ENCODE peak calls at places on chromosome 13, in eight cellular contexts. I is IMR-90; E is upper lobe of right lung; P is right atrium auricular region; M is cardiac muscle cell; Y is left ventricle myocardium inferior; V is esophagus squamous epithelium; T is CD4-positive, alpha-beta T cell. J is an unnamed sample.

GRCh38 chr13:32821149-32821688 is 195.0 kb upstream of the KL start:
- DNase-seq in I (no peak), E (no peak), P (no peak), M (no peak), Y (no peak), V (no peak), T (no peak), J (no peak)

GRCh38 chr13:36822786-36823185 is 3.8 kb downstream of the RFXAP start:
- DNase-seq in I (peak; percentile 15), E (no peak), P (no peak), M (no peak), Y (no peak), V (no peak), T (no peak), J (no peak)

GRCh38 chr13:85864963-85865530 is 65.8 kb upstream of the SLITRK6 start:
- DNase-seq in I (peak; percentile 38), E (no peak), P (no peak), M (peak; percentile 35), Y (no peak), V (no peak), T (no peak), J (no peak)

GRCh38 chr13:103218253-103218652 is 152.0 kb upstream of the SLC10A2 start:
- DNase-seq in I (no peak), E (no peak), P (no peak), M (no peak), Y (no peak), V (no peak), T (no peak), J (no peak)

GRCh38 chr13:48853381-48854102 is 122.2 kb upstream of the FNDC3A start:
- DNase-seq in I (peak; percentile 67), E (no peak), P (no peak), M (no peak), Y (no peak), V (no peak), T (no peak), J (no peak)

GRCh38 chr13:110834572-110834971 is 80.3 kb downstream of the ANKRD10 start:
- DNase-seq in I (no peak), E (no peak), P (no peak), M (no peak), Y (no peak), V (no peak), T (no peak), J (no peak)

GRCh38 chr13:99721606-99722384 is 220.5 kb downstream of the TM9SF2 start:
- DNase-seq in I (no peak), E (no peak), P (no peak), M (no peak), Y (no peak), V (no peak), T (no peak), J (no peak)

GRCh38 chr13:65505941-65506340 is 1724.2 kb downstream of the PCDH9 start:
- DNase-seq in I (no peak), E (no peak), P (no peak), M (no peak), Y (no peak), V (no peak), T (no peak), J (no peak)

GRCh38 chr13:24983094-24983493 is 112.8 kb upstream of the PABPC3 start:
- DNase-seq in I (no peak), E (no peak), P (no peak), M (no peak), Y (no peak), V (no peak), T (no peak), J (no peak)

GRCh38 chr13:35987572-35988513 is 143.3 kb downstream of the DCLK1 start:
- DNase-seq in I (no peak), E (peak; percentile 73), P (no peak), M (no peak), Y (no peak), V (no peak), T (no peak), J (no peak)

GRCh38 chr13:25675060-25675459 is 303.3 kb downstream of the ATP8A2 start:
- DNase-seq in I (no peak), E (no peak), P (no peak), M (no peak), Y (no peak), V (no peak), T (no peak), J (no peak)

GRCh38 chr13:36884235-36884634 is 35.8 kb downstream of the SMAD9 start:
- DNase-seq in I (no peak), E (no peak), P (no peak), M (no peak), Y (no peak), V (no peak), T (no peak), J (no peak)

GRCh38 chr13:52804202-52804641 is 44.2 kb downstream of the PCDH8 start:
- DNase-seq in I (no peak), E (no peak), P (no peak), M (no peak), Y (no peak), V (no peak), T (no peak), J (no peak)

GRCh38 chr13:71355010-71355409 is 512.0 kb downstream of the DACH1 start:
- DNase-seq in I (no peak), E (no peak), P (no peak), M (no peak), Y (no peak), V (no peak), T (no peak), J (no peak)

GRCh38 chr13:73542446-73542845 is 483.6 kb downstream of the KLF5 start:
- DNase-seq in I (no peak), E (no peak), P (no peak), M (no peak), Y (no peak), V (no peak), T (no peak), J (no peak)

GRCh38 chr13:44306401-44307192 is 67.0 kb upstream of the SERP2 start:
- DNase-seq in I (peak; percentile 99), E (peak; percentile 66), P (peak; percentile 80), M (peak; percentile 22), Y (peak; percentile 43), V (no peak), T (no peak), J (peak; percentile 90)
- H3K27ac ChIP-seq in I (peak overlapping the region; percentile 65), E (peak overlapping the region; percentile 72), P (peak overlapping the region; percentile 72), M (no peak overlapping the region), Y (peak overlapping the region; percentile 86), V (peak overlapping the region; percentile 81), T (no peak overlapping the region), J (peak overlapping the region; percentile 88)

GRCh38 chr13:109568273-109568900 is 218.0 kb downstream of the IRS2 start:
- DNase-seq in I (no peak), E (no peak), P (no peak), M (no peak), Y (no peak), V (no peak), T (no peak), J (no peak)

GRCh38 chr13:109567315-109567714 is 219.1 kb downstream of the IRS2 start:
- DNase-seq in I (no peak), E (no peak), P (no peak), M (no peak), Y (no peak), V (no peak), T (no peak), J (no peak)

GRCh38 chr13:109569938-109570711 is 216.3 kb downstream of the IRS2 start:
- DNase-seq in I (no peak), E (no peak), P (no peak), M (no peak), Y (no peak), V (no peak), T (no peak), J (no peak)

GRCh38 chr13:109565877-109566276 is 220.5 kb downstream of the IRS2 start:
- DNase-seq in I (no peak), E (no peak), P (no peak), M (no peak), Y (no peak), V (no peak), T (no peak), J (no peak)
- H3K27ac ChIP-seq in I (no peak overlapping the region), E (no peak overlapping the region), P (no peak overlapping the region), M (no peak overlapping the region), Y (no peak overlapping the region), V (no peak overlapping the region), T (no peak overlapping the region), J (no peak overlapping the region)

GRCh38 chr13:98343461-98343860 is 166.4 kb upstream of the RNF113B start:
- DNase-seq in I (no peak), E (no peak), P (no peak), M (no peak), Y (no peak), V (no peak), T (no peak), J (no peak)
- H3K27ac ChIP-seq in I (no peak overlapping the region), E (no peak overlapping the region), P (no peak overlapping the region), M (no peak overlapping the region), Y (no peak overlapping the region), V (no peak overlapping the region), T (no peak overlapping the region), J (no peak overlapping the region)

GRCh38 chr13:113532156-113532806 is 41.8 kb upstream of the DCUN1D2 start:
- DNase-seq in I (peak; percentile 31), E (peak; percentile 43), P (no peak), M (peak; percentile 38), Y (peak; percentile 44), V (no peak), T (no peak), J (no peak)
- H3K27ac ChIP-seq in I (no peak overlapping the region), E (no peak overlapping the region), P (no peak overlapping the region), M (no peak overlapping the region), Y (peak overlapping the region; percentile 68), V (no peak overlapping the region), T (no peak overlapping the region), J (peak overlapping the region; percentile 33)

DNA sequence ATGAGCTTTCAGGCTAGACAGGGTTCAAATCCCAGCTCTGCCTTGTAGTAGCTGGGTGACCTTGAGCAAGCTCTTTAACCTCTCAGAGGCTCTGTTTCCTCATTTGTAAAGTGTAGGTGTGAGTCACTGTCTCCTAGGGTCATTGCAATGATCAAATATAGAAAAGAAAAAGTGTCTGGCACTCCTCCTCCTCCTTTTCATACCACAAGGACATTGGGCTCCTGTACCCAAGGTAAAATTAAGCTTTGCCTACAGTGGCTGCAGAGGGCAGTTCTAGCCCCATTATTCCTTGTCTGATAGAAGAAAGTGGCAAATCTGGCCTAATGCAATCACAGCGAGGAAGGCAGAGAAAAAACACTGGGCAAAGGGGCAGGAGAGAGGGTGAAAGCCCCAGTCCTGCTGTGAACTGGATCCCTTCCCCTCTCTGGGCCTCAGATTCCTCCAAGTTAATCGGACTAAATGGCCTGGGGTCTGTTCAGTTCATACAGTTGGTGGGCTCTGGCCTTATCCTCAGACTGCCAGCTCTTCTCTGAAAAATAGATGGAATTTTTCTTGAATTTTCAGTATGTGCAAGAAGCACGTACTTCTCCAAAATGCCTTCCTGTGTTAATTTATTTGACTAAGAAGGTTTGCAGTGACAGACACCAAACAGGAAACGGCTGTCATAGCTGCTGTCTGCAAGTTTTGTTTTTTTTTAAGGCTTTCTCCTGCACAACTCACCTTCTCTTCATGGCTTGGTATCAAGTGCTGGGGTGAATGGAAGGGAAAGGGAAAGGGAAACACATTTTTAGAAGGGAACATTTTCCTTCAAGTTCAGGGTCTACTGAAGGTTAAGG is 35.3 kb downstream of the RGCC start:
- DNase-seq in I (no peak), E (no peak), P (no peak), M (no peak), Y (no peak), V (no peak), T (no peak), J (no peak)
- H3K27ac ChIP-seq in I (peak overlapping the region; percentile 7), E (peak overlapping the region; percentile 69), P (no peak overlapping the region), M (no peak overlapping the region), Y (peak overlapping the region; percentile 87), V (no peak overlapping the region), T (peak overlapping the region; percentile 94), J (no peak overlapping the region)

DNA sequence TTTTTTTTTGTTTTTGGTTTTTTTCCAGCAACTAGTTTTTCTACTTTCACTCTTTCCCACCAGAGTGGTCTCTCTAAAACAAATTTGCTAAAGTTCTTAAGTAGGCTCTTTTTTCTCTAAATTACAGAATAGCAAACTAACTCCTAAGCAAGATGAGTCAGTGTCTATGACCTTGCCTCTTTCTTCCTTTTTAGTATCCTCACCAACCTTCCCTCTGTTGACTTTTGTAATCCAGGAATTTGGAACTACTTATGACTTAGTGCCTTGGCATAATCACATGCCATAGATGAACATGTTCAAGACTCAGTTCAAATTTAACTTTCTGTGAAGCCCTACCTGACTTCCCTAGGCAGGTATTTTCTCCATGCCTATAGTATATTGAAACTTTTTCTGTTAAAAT is 32.3 kb upstream of the AKAP11 start:
- DNase-seq in I (peak; percentile 7), E (no peak), P (no peak), M (no peak), Y (no peak), V (no peak), T (no peak), J (no peak)
- H3K27ac ChIP-seq in I (no peak overlapping the region), E (no peak overlapping the region), P (no peak overlapping the region), M (no peak overlapping the region), Y (no peak overlapping the region), V (no peak overlapping the region), T (no peak overlapping the region), J (no peak overlapping the region)